ENCODE peak calls at places on chromosomes 3 and 15, in seven cellular contexts. F is NCI-H748 treated with DMSO at 0.1 percent for 48 hours; Q is mucosa of descending colon; L is H4; Y is DMS79; Z is activated effector memory CD4-positive, alpha-beta T cell treated with Interleukin-2 at 50 U/mL for 16 hours; V is HT1080. R is an unnamed sample.

GRCh38 chr3:32026583-32026982 is 45.0 kb downstream of the ZNF860 start:
- DNase-seq in F (no peak), Q (no peak), L (no peak), Y (no peak), Z (no peak), V (no peak), R (no peak)

GRCh38 chr3:11718582-11719405 is 75.1 kb upstream of the VGLL4 start:
- DNase-seq in F (peak), Q (peak), L (peak), Y (no peak), Z (peak), V (peak), R (no peak)

GRCh38 chr3:179100652-179101051 is 29.0 kb upstream of the ZMAT3 start:
- DNase-seq in F (no peak), Q (no peak), L (no peak), Y (no peak), Z (no peak), V (peak), R (no peak)

GRCh38 chr3:194851254-194851653 is 165.6 kb downstream of the FAM43A start:
- DNase-seq in F (no peak), Q (no peak), L (no peak), Y (peak), Z (no peak), V (no peak), R (no peak)

GRCh38 chr3:178140491-178140890 is 395.7 kb upstream of the KCNMB2 start:
- DNase-seq in F (peak), Q (no peak), L (no peak), Y (no peak), Z (no peak), V (no peak), R (no peak)

GRCh38 chr3:31166249-31166885 is 271.9 kb upstream of the GADL1 start:
- DNase-seq in F (no peak), Q (no peak), L (no peak), Y (no peak), Z (no peak), V (peak), R (no peak)

GRCh38 chr3:63458405-63458804 is 180.3 kb downstream of the SYNPR start:
- DNase-seq in F (no peak), Q (no peak), L (no peak), Y (no peak), Z (no peak), V (no peak), R (no peak)

GRCh38 chr3:4939276-4939675 is 40.0 kb upstream of the BHLHE40 start:
- DNase-seq in F (no peak), Q (no peak), L (no peak), Y (no peak), Z (no peak), V (peak), R (no peak)

GRCh38 chr15:57637836-57638235 is 46.1 kb downstream of the MYZAP start:
- DNase-seq in F (no peak), Q (no peak), L (no peak), Y (no peak), Z (no peak), V (no peak), R (no peak)

GRCh38 chr3:189123595-189124387 is 48.0 kb upstream of the TPRG1 start:
- DNase-seq in F (no peak), Q (no peak), L (no peak), Y (peak), Z (no peak), V (no peak), R (no peak)

GRCh38 chr3:13753926-13754325 is 125.9 kb downstream of the WNT7A start:
- DNase-seq in F (no peak), Q (no peak), L (no peak), Y (no peak), Z (no peak), V (no peak), R (no peak)

GRCh38 chr15:60476713-60477112 is 2.2 kb downstream of the ICE2 start:
- DNase-seq in F (no peak), Q (no peak), L (peak), Y (no peak), Z (no peak), V (no peak), R (no peak)

GRCh38 chr15:61994216-61994615 is 66.0 kb downstream of the VPS13C start:
- DNase-seq in F (no peak), Q (no peak), L (no peak), Y (no peak), Z (no peak), V (no peak), R (no peak)

GRCh38 chr3:52317601-52318000 is 1.5 kb downstream of the DNAH1 start:
- DNase-seq in F (peak), Q (peak), L (no peak), Y (peak), Z (peak), V (no peak), R (peak)

GRCh38 chr3:174408310-174408709 is 450.8 kb upstream of the NAALADL2 start:
- DNase-seq in F (no peak), Q (no peak), L (no peak), Y (no peak), Z (no peak), V (peak), R (no peak)

GRCh38 chr3:148074916-148075315 is 622.8 kb upstream of the AGTR1 start:
- DNase-seq in F (peak), Q (no peak), L (no peak), Y (no peak), Z (no peak), V (no peak), R (no peak)

GRCh38 chr3:155946178-155946577 is 75.7 kb downstream of the GMPS start:
- DNase-seq in F (no peak), Q (no peak), L (peak), Y (no peak), Z (no peak), V (peak), R (no peak)

GRCh38 chr3:5733995-5734394 is 546.5 kb downstream of the EDEM1 start:
- DNase-seq in F (no peak), Q (no peak), L (no peak), Y (no peak), Z (no peak), V (no peak), R (no peak)

GRCh38 chr3:185316740-185317407 is 46.1 kb upstream of the MAP3K13 start:
- DNase-seq in F (no peak), Q (no peak), L (peak), Y (no peak), Z (no peak), V (peak), R (no peak)

GRCh38 chr3:129410971-129411370 is 17.5 kb downstream of the EFCAB12 start:
- DNase-seq in F (no peak), Q (no peak), L (no peak), Y (no peak), Z (no peak), V (no peak), R (no peak)

GRCh38 chr3:58271901-58272501 is 34.0 kb upstream of the RPP14 start:
- DNase-seq in F (no peak), Q (no peak), L (peak), Y (no peak), Z (no peak), V (peak), R (no peak)

GRCh38 chr3:19702416-19703078 is 231.5 kb downstream of the EFHB start:
- DNase-seq in F (no peak), Q (peak), L (no peak), Y (no peak), Z (no peak), V (peak), R (no peak)

GRCh38 chr3:126261037-126261436 is 80.7 kb upstream of the ALDH1L1 start:
- DNase-seq in F (no peak), Q (no peak), L (peak), Y (no peak), Z (no peak), V (peak), R (no peak)

GRCh38 chr3:88480822-88481221 is 331.1 kb downstream of the C3orf38 start:
- DNase-seq in F (no peak), Q (no peak), L (no peak), Y (no peak), Z (no peak), V (no peak), R (no peak)

GRCh38 chr3:59386165-59386564 is 336.3 kb upstream of the CFAP20DC start:
- DNase-seq in F (no peak), Q (no peak), L (no peak), Y (no peak), Z (no peak), V (no peak), R (no peak)

GRCh38 chr3:127961963-127962362 is 46.9 kb downstream of the KBTBD12 start:
- DNase-seq in F (no peak), Q (no peak), L (peak), Y (no peak), Z (no peak), V (peak), R (no peak)

R was measured in H1.